ENCODE peak calls at places on chromosome 20, in four cellular contexts. One of them, this sample, is unnamed.

GRCh38 chr20:5096463-5096862 is 23.3 kb downstream of the PCNA start:
- DNase-seq in WTC11: no peak
- DNase-seq in HepG2: no peak
- DNase-seq in A549: no peak
- DNase-seq in this sample: no peak

GRCh38 chr20:58659841-58660240 is 8.8 kb downstream of the STX16 start:
- DNase-seq in WTC11: no peak
- DNase-seq in HepG2: no peak
- DNase-seq in A549: no peak
- DNase-seq in this sample: no peak

GRCh38 chr20:5191829-5192569 is 65.2 kb downstream of the CDS2 start:
- DNase-seq in WTC11: peak
- DNase-seq in HepG2: peak
- DNase-seq in A549: peak
- DNase-seq in this sample: peak

GRCh38 chr20:48651271-48651670 is 176.5 kb downstream of the PREX1 start:
- DNase-seq in HepG2: no peak
- DNase-seq in A549: no peak
- DNase-seq in WTC11: no peak
- DNase-seq in this sample: no peak

GRCh38 chr20:26208296-26209091 is 511.8 kb upstream of the ZNF337 start:
- DNase-seq in WTC11: peak
- DNase-seq in HepG2: no peak
- DNase-seq in A549: peak
- DNase-seq in this sample: no peak

GRCh38 chr20:38847840-38848239 is 42.3 kb downstream of the PPP1R16B start:
- DNase-seq in HepG2: no peak
- DNase-seq in A549: no peak
- DNase-seq in WTC11: no peak
- DNase-seq in this sample: no peak

GRCh38 chr20:32484221-32485125 is 100.7 kb downstream of the NOL4L start:
- DNase-seq in WTC11: peak
- DNase-seq in HepG2: no peak
- DNase-seq in A549: peak
- DNase-seq in this sample: no peak

GRCh38 chr20:46993465-46994095 is 98.9 kb downstream of the EYA2 start:
- DNase-seq in A549: no peak
- DNase-seq in HepG2: no peak
- DNase-seq in WTC11: no peak
- DNase-seq in this sample: no peak

GRCh38 chr20:60359010-60359409 is 400.8 kb downstream of the CDH26 start:
- DNase-seq in HepG2: no peak
- DNase-seq in WTC11: no peak
- DNase-seq in A549: no peak
- DNase-seq in this sample: no peak

GRCh38 chr20:18276821-18277220 is 11.5 kb upstream of the ZNF133 start:
- DNase-seq in HepG2: peak
- DNase-seq in A549: peak
- DNase-seq in WTC11: peak
- DNase-seq in this sample: peak

GRCh38 chr20:4820833-4821518 is 99.3 kb downstream of the PRND start:
- DNase-seq in WTC11: no peak
- DNase-seq in A549: peak
- DNase-seq in HepG2: no peak
- DNase-seq in this sample: no peak

GRCh38 chr20:51534764-51535386 is 7.6 kb downstream of the NFATC2 start:
- DNase-seq in HepG2: no peak
- DNase-seq in A549: no peak
- DNase-seq in WTC11: no peak
- DNase-seq in this sample: no peak

GRCh38 chr20:17652411-17652810 is 29.6 kb downstream of the RRBP1 start:
- DNase-seq in HepG2: no peak
- DNase-seq in WTC11: no peak
- DNase-seq in A549: no peak
- DNase-seq in this sample: no peak

GRCh38 chr20:1931830-1932229 is 36.6 kb downstream of the SIRPA start:
- DNase-seq in A549: no peak
- DNase-seq in WTC11: no peak
- DNase-seq in HepG2: no peak
- DNase-seq in this sample: no peak

GRCh38 chr20:23877524-23877923 is 2.0 kb downstream of the CST5 start:
- DNase-seq in A549: no peak
- DNase-seq in HepG2: no peak
- DNase-seq in WTC11: no peak
- DNase-seq in this sample: no peak

GRCh38 chr20:24990810-24991252 is 1.7 kb downstream of the APMAP start:
- DNase-seq in HepG2: no peak
- DNase-seq in A549: no peak
- DNase-seq in WTC11: no peak
- DNase-seq in this sample: no peak

GRCh38 chr20:40525356-40525755 is 163.7 kb downstream of the MAFB start:
- DNase-seq in HepG2: no peak
- DNase-seq in A549: no peak
- DNase-seq in WTC11: no peak
- DNase-seq in this sample: no peak

GRCh38 chr20:44648068-44648467 is 3.4 kb downstream of the ADA start:
- DNase-seq in A549: no peak
- DNase-seq in HepG2: no peak
- DNase-seq in WTC11: no peak
- DNase-seq in this sample: no peak

GRCh38 chr20:44747166-44748004 is 1.7 kb downstream of the KCNK15 start:
- DNase-seq in WTC11: peak
- DNase-seq in HepG2: peak
- DNase-seq in A549: peak
- DNase-seq in this sample: peak

GRCh38 chr20:48667889-48668413 is 159.8 kb downstream of the PREX1 start:
- DNase-seq in WTC11: no peak
- DNase-seq in A549: no peak
- DNase-seq in HepG2: peak
- DNase-seq in this sample: no peak

GRCh38 chr20:48211847-48212246 is 426.6 kb upstream of the SULF2 start:
- DNase-seq in A549: no peak
- DNase-seq in HepG2: no peak
- DNase-seq in WTC11: no peak
- DNase-seq in this sample: no peak

GRCh38 chr20:37346232-37346525 is 239 bp downstream of the SRC start:
- DNase-seq in HepG2: no peak
- DNase-seq in A549: no peak
- DNase-seq in WTC11: no peak
- DNase-seq in this sample: no peak

GRCh38 chr20:38272961-38273360 is 12.4 kb upstream of the KIAA1755 start:
- DNase-seq in A549: no peak
- DNase-seq in HepG2: no peak
- DNase-seq in WTC11: no peak
- DNase-seq in this sample: no peak

GRCh38 chr20:38834868-38835267 is 29.4 kb downstream of the PPP1R16B start:
- DNase-seq in HepG2: no peak
- DNase-seq in WTC11: no peak
- DNase-seq in A549: no peak
- DNase-seq in this sample: no peak

GRCh38 chr20:9978395-9979004 is 56.3 kb upstream of the ANKEF1 start:
- DNase-seq in HepG2: peak
- DNase-seq in A549: peak
- DNase-seq in WTC11: no peak
- DNase-seq in this sample: no peak

GRCh38 chr20:37202267-37202943 is 23.1 kb upstream of the MROH8 start:
- DNase-seq in A549: peak
- DNase-seq in WTC11: peak
- DNase-seq in HepG2: peak
- DNase-seq in this sample: peak

GRCh38 chr20:62503414-62504178 is 27.8 kb upstream of the GATA5 start:
- DNase-seq in HepG2: no peak
- DNase-seq in WTC11: no peak
- DNase-seq in A549: no peak
- DNase-seq in this sample: peak
- TF ChIP-seq NR3C1 in HepG2: no peak
- TF ChIP-seq NR3C1 in WTC11: no peak
- TF ChIP-seq NR3C1 in A549: no peak
- TF ChIP-seq NR3C1 in this sample: no peak

DNA sequence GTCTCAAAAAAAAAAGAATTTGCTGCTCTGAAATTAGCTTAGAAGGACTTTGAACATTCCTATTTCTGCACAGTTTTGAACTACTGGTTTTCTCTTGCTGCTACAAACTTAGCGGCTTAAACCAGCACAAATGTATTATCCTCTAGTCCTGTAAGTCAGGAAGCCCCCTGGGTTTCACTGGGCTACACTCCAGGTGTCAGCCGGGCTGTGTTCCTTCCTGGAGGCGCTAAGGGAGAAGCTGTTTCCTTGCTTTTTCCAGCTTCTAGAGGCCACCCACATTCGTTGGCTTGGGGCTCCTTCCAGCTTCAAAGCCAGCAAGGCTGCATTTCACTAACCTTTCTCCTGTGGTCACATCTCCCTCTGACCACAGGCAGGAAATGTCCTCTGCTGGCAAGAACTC is 350.7 kb upstream of the PLCB4 start:
- DNase-seq in HepG2: no peak
- DNase-seq in WTC11: no peak
- DNase-seq in A549: no peak
- DNase-seq in this sample: no peak
- TF ChIP-seq NR3C1 in HepG2: no peak
- TF ChIP-seq NR3C1 in WTC11: no peak
- TF ChIP-seq NR3C1 in A549: no peak
- TF ChIP-seq NR3C1 in this sample: no peak

DNA sequence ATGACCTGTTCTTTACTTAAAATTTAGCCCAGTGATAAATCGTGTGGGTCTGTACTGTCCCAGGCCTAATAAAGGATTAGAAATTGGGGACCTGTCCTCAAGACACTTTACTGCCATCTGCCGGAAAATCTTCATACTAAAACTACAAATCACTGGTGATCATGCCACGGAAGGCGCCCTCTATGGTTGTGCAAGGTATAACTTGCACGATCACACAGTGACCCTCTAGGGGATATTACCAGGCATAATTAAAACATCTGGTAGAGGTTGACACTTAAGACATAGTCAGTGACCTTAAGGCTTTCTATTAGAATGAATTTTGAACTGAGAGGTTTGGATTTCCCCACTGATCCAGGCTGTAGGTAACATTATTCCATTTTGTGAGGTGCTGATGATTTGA is 172.6 kb downstream of the BMP2 start:
- DNase-seq in HepG2: peak
- DNase-seq in A549: no peak
- DNase-seq in WTC11: peak
- DNase-seq in this sample: no peak
- TF ChIP-seq NR3C1 in HepG2: no peak
- TF ChIP-seq NR3C1 in A549: no peak
- TF ChIP-seq NR3C1 in WTC11: no peak
- TF ChIP-seq NR3C1 in this sample: no peak

GRCh38 chr20:916825-917224 is 691 bp upstream of the ANGPT4 start:
- DNase-seq in HepG2: no peak
- DNase-seq in A549: no peak
- DNase-seq in WTC11: no peak
- DNase-seq in this sample: no peak
- TF ChIP-seq NR3C1 in HepG2: no peak
- TF ChIP-seq NR3C1 in A549: no peak
- TF ChIP-seq NR3C1 in WTC11: no peak
- TF ChIP-seq NR3C1 in this sample: no peak

GRCh38 chr20:35146299-35146921 is 726 bp downstream of the EDEM2 start:
- DNase-seq in A549: peak
- DNase-seq in WTC11: peak
- DNase-seq in HepG2: peak
- DNase-seq in this sample: peak
- TF ChIP-seq NR3C1 in A549: no peak
- TF ChIP-seq NR3C1 in WTC11: no peak
- TF ChIP-seq NR3C1 in HepG2: no peak
- TF ChIP-seq NR3C1 in this sample: no peak

GRCh38 chr20:45919536-45919933 is 7.6 kb upstream of the PLTP start:
- DNase-seq in HepG2: no peak
- DNase-seq in A549: no peak
- DNase-seq in WTC11: no peak
- DNase-seq in this sample: no peak

GRCh38 chr20:45919951-45920794 is 8.2 kb upstream of the PLTP start:
- DNase-seq in WTC11: no peak
- DNase-seq in HepG2: no peak
- DNase-seq in A549: no peak
- DNase-seq in this sample: no peak

GRCh38 chr20:45918182-45918737 is 6.3 kb upstream of the PLTP start:
- DNase-seq in A549: no peak
- DNase-seq in HepG2: no peak
- DNase-seq in WTC11: no peak
- DNase-seq in this sample: no peak

GRCh38 chr20:45917790-45918141 is 5.8 kb upstream of the PLTP start:
- DNase-seq in A549: no peak
- DNase-seq in WTC11: no peak
- DNase-seq in HepG2: no peak
- DNase-seq in this sample: no peak

DNA sequence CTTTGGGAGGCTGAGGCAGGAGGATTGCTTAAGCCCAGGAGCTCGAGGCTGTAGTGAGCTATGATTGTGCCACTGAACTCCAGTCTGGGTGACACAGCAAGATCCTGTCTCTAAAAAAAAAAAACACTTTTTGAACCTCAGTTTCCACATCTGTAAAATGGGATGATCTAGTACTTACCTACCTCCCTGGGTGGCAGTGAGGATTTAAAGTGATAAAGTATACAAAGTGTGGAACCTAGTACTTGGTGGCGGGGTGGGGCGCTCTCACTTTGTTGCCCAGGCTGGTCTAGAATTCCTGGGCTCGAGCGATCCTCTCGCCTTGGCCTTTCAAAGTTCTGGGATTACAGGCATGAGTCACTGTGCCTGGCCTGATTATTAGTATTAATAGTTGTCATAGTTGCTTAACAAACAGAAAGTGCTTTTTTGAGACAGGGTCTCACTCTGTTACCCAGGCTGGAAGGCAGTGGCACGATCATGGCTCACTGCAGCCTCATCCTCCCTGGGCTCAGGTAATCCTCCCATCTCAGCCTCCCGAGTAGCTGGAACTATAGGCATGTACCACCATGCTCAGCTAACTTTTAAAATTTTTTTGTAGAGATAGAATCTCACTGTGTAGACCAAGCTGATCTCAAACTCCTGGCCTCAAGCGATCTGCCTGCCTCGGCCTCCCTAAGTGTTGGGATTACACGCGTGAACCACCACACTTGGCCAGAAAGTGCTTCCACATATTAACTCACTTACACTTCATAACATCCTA is 7.0 kb upstream of the PLTP start:
- DNase-seq in HepG2: no peak
- DNase-seq in A549: no peak
- DNase-seq in WTC11: no peak
- DNase-seq in this sample: no peak
- TF ChIP-seq NR3C1 in HepG2: no peak
- TF ChIP-seq NR3C1 in A549: no peak
- TF ChIP-seq NR3C1 in WTC11: no peak
- TF ChIP-seq NR3C1 in this sample: no peak